ENCODE peak calls at places on chromosomes 1 and 21, in four cellular contexts. L is GM23248, O is adrenal gland, Y is A549. J is an unnamed sample.
A peak's percentile ranks its signal among the peaks of the same experiment; 100 is the strongest.

GRCh38 chr1:235131961-235132360 is 3.3 kb upstream of the TOMM20 start:
- DNase-seq in O (no peak), L (peak; percentile 17), Y (no peak), J (no peak)

GRCh38 chr1:231808990-231809389 is 182.4 kb downstream of the DISC1 start:
- DNase-seq in L (peak; percentile 94), O (no peak), Y (no peak), J (peak; percentile 47)

GRCh38 chr21:35352066-35352770 is 303.1 kb upstream of the RUNX1 start:
- DNase-seq in Y (no peak), L (peak; percentile 91), O (no peak), J (no peak)

GRCh38 chr1:241357366-241358305 is 631 bp upstream of the RGS7 start:
- DNase-seq in L (peak; percentile 19), O (peak; percentile 6), Y (no peak), J (no peak)

GRCh38 chr1:243982451-243983018 is 68.5 kb upstream of the ZBTB18 start:
- DNase-seq in O (no peak), L (no peak), Y (no peak), J (no peak)

GRCh38 chr1:59081795-59082194 is 215.1 kb upstream of the FGGY start:
- DNase-seq in Y (no peak), O (no peak), L (peak; percentile 45), J (no peak)

GRCh38 chr1:23422313-23422877 is 2.2 kb downstream of the TCEA3 start:
- DNase-seq in Y (no peak), O (peak; percentile 74), L (peak; percentile 88), J (peak; percentile 93)

GRCh38 chr1:168164771-168165170 is 14.0 kb upstream of the TIPRL start:
- DNase-seq in L (peak; percentile 19), O (no peak), Y (no peak), J (no peak)

GRCh38 chr1:89953072-89953626 is 41.8 kb upstream of the ZNF326 start:
- DNase-seq in L (peak; percentile 94), Y (peak; percentile 34), O (peak; percentile 69), J (peak; percentile 48)

GRCh38 chr1:92487078-92487605 is 417 bp upstream of the GFI1 start:
- DNase-seq in L (no peak), Y (no peak), O (no peak), J (no peak)

GRCh38 chr1:30324251-30325084 is 398.9 kb downstream of the MATN1 start:
- DNase-seq in O (no peak), Y (no peak), L (no peak), J (no peak)

GRCh38 chr1:109624215-109625010 is 4.8 kb downstream of the AMPD2 start:
- DNase-seq in O (peak; percentile 7), L (no peak), Y (no peak), J (peak; percentile 56)

GRCh38 chr1:86380257-86380861 is 15.8 kb downstream of the ODF2L start:
- DNase-seq in L (peak; percentile 75), O (no peak), Y (peak; percentile 16), J (no peak)

GRCh38 chr1:221039616-221040015 is 160.4 kb downstream of the HLX start:
- DNase-seq in Y (no peak), L (peak; percentile 78), O (no peak), J (no peak)

GRCh38 chr1:210250998-210251679 is 18.5 kb downstream of the SERTAD4 start:
- DNase-seq in Y (peak; percentile 53), O (peak; percentile 24), L (peak; percentile 64), J (peak; percentile 87)

GRCh38 chr1:207752456-207753132 is 740 bp downstream of the CD46 start:
- DNase-seq in Y (no peak), O (peak; percentile 54), L (peak; percentile 49), J (peak; percentile 58)

GRCh38 chr1:228555074-228555989 is 68.2 kb downstream of the RNF187 start:
- DNase-seq in Y (no peak), O (no peak), L (no peak), J (peak; percentile 60)

GRCh38 chr1:226223786-226224244 is 351 bp downstream of the MIXL1 start:
- DNase-seq in L (peak; percentile 34), Y (no peak), O (no peak), J (no peak)

GRCh38 chr1:29515188-29515955 is 279.1 kb downstream of the PTPRU start:
- DNase-seq in O (no peak), Y (no peak), L (no peak), J (no peak)

GRCh38 chr1:182680408-182680807 is 4.0 kb downstream of the RGS8 start:
- DNase-seq in L (no peak), Y (no peak), O (no peak), J (no peak)

GRCh38 chr1:58905126-58905490 is 121.3 kb upstream of the JUN start:
- DNase-seq in O (no peak), Y (no peak), L (no peak), J (no peak)

GRCh38 chr1:84698151-84698651 is 7.9 kb upstream of the SSX2IP start:
- DNase-seq in L (peak; percentile 92), O (no peak), Y (no peak), J (no peak)
- H3K4me1 ChIP-seq in L (peaks cover 24% of the 10 kb centered on the region), O (no peaks in the 10 kb centered on the region), Y (peaks cover 15% of the 10 kb centered on the region), J (no peaks in the 10 kb centered on the region)

GRCh38 chr1:64508521-64509096 is 38.7 kb downstream of the CACHD1 start:
- DNase-seq in Y (no peak), L (no peak), O (no peak), J (no peak)
- H3K9me3 ChIP-seq in Y (no peaks in the 10 kb centered on the region), L (no peaks in the 10 kb centered on the region), O (no peaks in the 10 kb centered on the region), J (no peaks in the 10 kb centered on the region)

DNA sequence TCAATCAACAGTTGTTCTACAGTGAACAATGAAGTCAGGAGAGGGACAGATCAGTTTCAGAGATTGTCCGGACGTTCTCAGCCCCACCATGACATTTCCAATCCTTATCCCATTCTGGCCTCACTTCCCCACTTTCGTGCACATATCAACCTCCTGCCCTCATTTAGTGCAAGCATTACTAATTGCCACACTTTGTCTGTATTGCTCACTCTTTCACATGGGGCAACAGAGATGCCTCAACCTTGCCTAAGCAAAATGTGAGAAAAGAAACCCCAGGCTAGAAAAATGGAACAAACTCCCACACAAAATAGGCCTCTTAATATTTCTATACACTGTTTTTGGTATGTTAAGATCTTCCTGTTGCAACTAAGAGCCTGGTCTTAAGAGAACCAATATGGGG is 8.9 kb upstream of the RGS1 start:
- DNase-seq in Y (no peak), O (no peak), L (peak; percentile 9), J (no peak)
- H3K27ac ChIP-seq in Y (no peak overlapping the region), O (no peak overlapping the region), L (no peak overlapping the region), J (no peak overlapping the region)

GRCh38 chr1:211487672-211488208 is 4.2 kb downstream of the RD3 start:
- DNase-seq in L (no peak), Y (no peak), O (no peak), J (no peak)

GRCh38 chr1:211490821-211491415 is 1.0 kb downstream of the RD3 start:
- DNase-seq in O (no peak), Y (no peak), L (no peak), J (no peak)

GRCh38 chr1:211492511-211493132 is 660 bp upstream of the RD3 start:
- DNase-seq in Y (no peak), O (no peak), L (peak; percentile 34), J (no peak)

GRCh38 chr1:211488641-211489040 is 3.3 kb downstream of the RD3 start:
- DNase-seq in L (no peak), Y (no peak), O (no peak), J (no peak)

GRCh38 chr1:211490038-211490678 is 1.8 kb downstream of the RD3 start:
- DNase-seq in Y (no peak), L (no peak), O (no peak), J (peak; percentile 36)
- H3K4me1 ChIP-seq in Y (no peaks in the 10 kb centered on the region), L (no peaks in the 10 kb centered on the region), O (no peaks in the 10 kb centered on the region), J (peaks cover 2% of the 10 kb centered on the region)

GRCh38 chr1:106584127-106584526 is 472.3 kb upstream of the PRMT6 start:
- DNase-seq in O (no peak), L (peak; percentile 3), Y (no peak), J (no peak)

GRCh38 chr1:106584663-106585062 is 471.8 kb upstream of the PRMT6 start:
- DNase-seq in O (no peak), Y (no peak), L (peak; percentile 6), J (no peak)
- H3K9me3 ChIP-seq in O (no peaks in the 10 kb centered on the region), Y (no peaks in the 10 kb centered on the region), L (no peaks in the 10 kb centered on the region), J (no peaks in the 10 kb centered on the region)